ENCODE peak calls at places on chromosomes 2 and 18, in ten cellular contexts. O is NCI-H1092; E is EH; Z is amniotic stem cell; P is MM.1S; K is cardiac muscle cell; X is stimulated activated CD4-positive, alpha-beta T cell treated with anti-CD3 and anti-CD28 coated beads, TNF-alpha, amount 100 ng/mL, for 48 hours; C is frontal cortex; M is NCI-H1105; R is kidney. J is an unnamed sample.

GRCh38 chr18:74623047-74623816 is 25.6 kb downstream of the ZNF407 start:
- DNase-seq in O (no peak), E (no peak), Z (no peak), P (no peak), K (no peak), X (no peak), C (no peak), M (no peak), R (no peak), J (no peak)

GRCh38 chr2:11753886-11754704 is 7.7 kb downstream of the LPIN1 start:
- DNase-seq in O (no peak), E (peak), Z (peak), P (peak), K (no peak), X (peak), C (no peak), M (peak), R (peak), J (no peak)

GRCh38 chr2:110873597-110874525 is 141.5 kb downstream of the ACOXL start:
- DNase-seq in O (no peak), E (no peak), Z (no peak), P (no peak), K (no peak), X (no peak), C (no peak), M (no peak), R (no peak), J (peak)

GRCh38 chr18:61199131-61199903 is 133.9 kb upstream of the CDH20 start:
- DNase-seq in O (no peak), E (peak), Z (peak), P (no peak), K (no peak), X (no peak), C (no peak), M (no peak), R (no peak), J (no peak)

GRCh38 chr2:53827398-53828175 is 32.2 kb downstream of the GPR75 start:
- DNase-seq in O (no peak), E (peak), Z (no peak), P (no peak), K (no peak), X (no peak), C (no peak), M (no peak), R (no peak), J (no peak)

GRCh38 chr2:19337742-19338141 is 20.7 kb downstream of the OSR1 start:
- DNase-seq in O (no peak), E (no peak), Z (no peak), P (no peak), K (no peak), X (no peak), C (no peak), M (no peak), R (no peak), J (no peak)

GRCh38 chr18:45066868-45067267 is 386.2 kb downstream of the SETBP1 start:
- DNase-seq in O (no peak), E (peak), Z (no peak), P (no peak), K (peak), X (no peak), C (no peak), M (no peak), R (no peak), J (peak)

GRCh38 chr2:135904590-135904989 is 28.3 kb upstream of the MCM6 start:
- DNase-seq in O (no peak), E (peak), Z (peak), P (no peak), K (no peak), X (no peak), C (no peak), M (no peak), R (no peak), J (no peak)

GRCh38 chr2:3789246-3789645 is 85.9 kb downstream of the DCDC2C start:
- DNase-seq in O (no peak), E (no peak), Z (no peak), P (no peak), K (no peak), X (no peak), C (no peak), M (no peak), R (no peak), J (no peak)

GRCh38 chr2:233419626-233420431 is 65.5 kb downstream of the DGKD start:
- DNase-seq in O (no peak), E (no peak), Z (no peak), P (peak), K (peak), X (no peak), C (no peak), M (no peak), R (no peak), J (no peak)

J was measured in upper lobe of left lung.